ENCODE peak calls at places on chromosomes 13 and 19, in six cellular contexts. A is activated T-cell treated with anti-CD3 and anti-CD28 coated beads for 1 hour; W is T-helper 9 cell; U is WERI-Rb-1; I is T-helper 1 cell; M is stimulated activated CD4-positive, alpha-beta T cell treated with anti-CD3 and anti-CD28 coated beads, Interleukin-4, amount 100 ng/mL, for 48 hours. Y is an unnamed sample.

GRCh38 chr19:41352609-41353465 is 885 bp downstream of the TGFB1 start:
- DNase-seq in W (peak), M (peak), U (peak), I (peak), A (peak), Y (peak)

GRCh38 chr19:40585241-40585640 is 8.6 kb downstream of the SHKBP1 start:
- DNase-seq in A (no peak), W (no peak), M (no peak), I (no peak), U (no peak), Y (no peak)

GRCh38 chr19:48152552-48152951 is 17.6 kb downstream of the LIG1 start:
- DNase-seq in U (peak), W (peak), A (peak), M (peak), I (peak), Y (peak)

GRCh38 chr13:29733069-29733700 is 117.2 kb downstream of the UBL3 start:
- DNase-seq in W (no peak), M (no peak), A (no peak), I (no peak), U (no peak), Y (peak)

GRCh38 chr19:14381689-14382474 is 638 bp downstream of the ADGRE5 start:
- DNase-seq in I (peak), U (no peak), W (peak), A (peak), M (peak), Y (no peak)

GRCh38 chr19:18751571-18751970 is 39.5 kb downstream of the COMP start:
- DNase-seq in W (no peak), A (no peak), M (no peak), I (no peak), U (no peak), Y (no peak)

GRCh38 chr13:50229935-50230334 is 214.7 kb downstream of the KCNRG start:
- DNase-seq in I (no peak), M (no peak), U (no peak), W (no peak), A (no peak), Y (no peak)

GRCh38 chr19:11381535-11382369 is 2.4 kb downstream of the EPOR start:
- DNase-seq in M (peak), U (peak), W (peak), I (peak), A (peak), Y (peak)

GRCh38 chr19:19552811-19553210 is 14.7 kb downstream of the CILP2 start:
- DNase-seq in M (no peak), A (no peak), I (no peak), W (no peak), U (peak), Y (no peak)

GRCh38 chr19:30228113-30228725 is 144.0 kb upstream of the ZNF536 start:
- DNase-seq in U (peak), M (no peak), W (no peak), A (no peak), I (no peak), Y (no peak)

GRCh38 chr19:40235238-40236025 is 8.9 kb upstream of the CCNP start:
- DNase-seq in I (no peak), M (no peak), U (no peak), W (no peak), A (no peak), Y (no peak)

GRCh38 chr13:73956101-73956500 is 178.1 kb downstream of the KLF12 start:
- DNase-seq in I (no peak), A (no peak), W (no peak), U (no peak), M (no peak), Y (no peak)

GRCh38 chr13:96460571-96460970 is 370.7 kb downstream of the HS6ST3 start:
- DNase-seq in I (no peak), U (no peak), M (no peak), W (no peak), A (no peak), Y (no peak)

GRCh38 chr19:13007292-13008045 is 12.2 kb downstream of the NFIX start:
- DNase-seq in U (no peak), M (no peak), I (no peak), W (no peak), A (no peak), Y (no peak)

GRCh38 chr19:34066007-34066656 is 106.2 kb upstream of the LSM14A start:
- DNase-seq in W (no peak), M (no peak), I (no peak), A (no peak), U (no peak), Y (no peak)

GRCh38 chr19:16361254-16361653 is 36.6 kb downstream of the KLF2 start:
- DNase-seq in I (no peak), W (no peak), U (no peak), M (no peak), A (no peak), Y (no peak)

GRCh38 chr19:2227415-2228156 is 8.5 kb downstream of the PLEKHJ1 start:
- DNase-seq in M (no peak), U (no peak), W (no peak), A (no peak), I (no peak), Y (no peak)

GRCh38 chr19:46373573-46374359 is 26.9 kb downstream of the PPP5C start:
- DNase-seq in I (no peak), U (no peak), A (no peak), W (no peak), M (no peak), Y (no peak)

GRCh38 chr13:114053026-114053425 is 79.2 kb upstream of the C13orf46 start:
- DNase-seq in W (no peak), M (no peak), U (no peak), A (no peak), I (no peak), Y (no peak)

GRCh38 chr19:4695224-4695731 is 25.1 kb upstream of the MYDGF start:
- DNase-seq in M (no peak), U (no peak), A (no peak), I (no peak), W (no peak), Y (no peak)

GRCh38 chr13:21079206-21079605 is 17.8 kb upstream of the LATS2 start:
- DNase-seq in U (no peak), I (no peak), W (no peak), M (no peak), A (no peak), Y (no peak)

Y was measured in KG1.